ENCODE peak calls at places on chromosomes 1 and 21, in seven cellular contexts. S is stimulated activated CD8-positive, alpha-beta memory T cell treated with anti-CD3 and anti-CD28 coated beads, Interleukin-7, amount 100 ng/mL, for 1 hour; L is lower leg skin; M is amygdala; F is psoas muscle; Y is suprapubic skin; H is NCI-H2081. P is an unnamed sample.

GRCh38 chr21:29943885-29944284 is 4.1 kb upstream of the GRIK1 start:
- DNase-seq in S (no peak), Y (no peak), M (no peak), H (no peak), L (no peak), F (no peak), P (no peak)

GRCh38 chr21:35426484-35426883 is 377.4 kb upstream of the RUNX1 start:
- DNase-seq in Y (no peak), S (no peak), H (no peak), M (no peak), L (no peak), F (no peak), P (no peak)

GRCh38 chr1:231139125-231139649 is 22.7 kb upstream of the TRIM67 start:
- DNase-seq in F (no peak), S (no peak), L (no peak), M (no peak), Y (no peak), H (no peak), P (no peak)

GRCh38 chr1:64038965-64039926 is 164.2 kb upstream of the UBE2U start:
- DNase-seq in Y (peak; percentile 68), M (no peak), L (no peak), F (peak; percentile 62), H (no peak), S (no peak), P (peak; percentile 88)

GRCh38 chr1:23352096-23352695 is 8.1 kb upstream of the HNRNPR start:
- DNase-seq in L (no peak), F (no peak), Y (no peak), H (no peak), M (no peak), S (no peak), P (no peak)

GRCh38 chr1:179142889-179143299 is 61.0 kb downstream of the TOR3A start:
- DNase-seq in L (no peak), S (no peak), Y (no peak), H (no peak), M (no peak), F (no peak), P (peak; percentile 94)

GRCh38 chr1:86201321-86201720 is 44.7 kb upstream of the COL24A1 start:
- DNase-seq in S (no peak), M (no peak), L (no peak), H (no peak), F (no peak), Y (no peak), P (no peak)

GRCh38 chr1:7284839-7285435 is 486.2 kb upstream of the VAMP3 start:
- DNase-seq in M (no peak), S (no peak), F (no peak), Y (no peak), L (peak; percentile 18), H (no peak), P (no peak)

GRCh38 chr1:217605390-217605789 is 25.5 kb downstream of the GPATCH2 start:
- DNase-seq in L (no peak), M (no peak), S (no peak), F (no peak), Y (no peak), H (no peak), P (no peak)

GRCh38 chr1:53541761-53542550 is 82.8 kb downstream of the DMRTB1 start:
- DNase-seq in M (no peak), H (no peak), Y (peak; percentile 74), S (no peak), F (peak; percentile 52), L (peak; percentile 86), P (peak; percentile 67)

GRCh38 chr1:31671556-31672201 is 27.0 kb upstream of the PEF1 start:
- DNase-seq in M (no peak), Y (no peak), S (no peak), H (no peak), L (no peak), F (no peak), P (no peak)

GRCh38 chr1:172380441-172381244 is 39.8 kb upstream of the C1orf105 start:
- DNase-seq in M (no peak), H (no peak), F (no peak), S (no peak), L (no peak), Y (no peak), P (no peak)

GRCh38 chr1:234656981-234657651 is 47.1 kb upstream of the IRF2BP2 start:
- DNase-seq in L (peak; percentile 85), M (no peak), S (no peak), Y (no peak), F (no peak), H (no peak), P (peak; percentile 75)

GRCh38 chr1:36883315-36883949 is 150.9 kb downstream of the GRIK3 start:
- DNase-seq in S (no peak), F (no peak), H (no peak), Y (peak; percentile 21), M (no peak), L (peak; percentile 37), P (no peak)

GRCh38 chr1:6969106-6969505 is 183.9 kb downstream of the CAMTA1 start:
- DNase-seq in S (no peak), F (no peak), H (no peak), Y (no peak), M (no peak), L (no peak), P (no peak)

GRCh38 chr1:167093863-167094516 is at the start of gene STYXL2:
- DNase-seq in F (peak; percentile 84), M (no peak), H (no peak), S (no peak), Y (no peak), L (no peak), P (no peak)

GRCh38 chr1:14612281-14612680 is 13.8 kb downstream of the KAZN start:
- DNase-seq in H (no peak), Y (no peak), F (no peak), M (no peak), S (no peak), L (no peak), P (no peak)

GRCh38 chr1:216310776-216311175 is 112.5 kb downstream of the USH2A start:
- DNase-seq in S (no peak), H (peak; percentile 78), Y (no peak), L (no peak), F (no peak), M (no peak), P (peak; percentile 10)

GRCh38 chr21:32726742-32727477 is 903 bp downstream of the SYNJ1 start:
- DNase-seq in F (no peak), M (no peak), L (no peak), H (no peak), S (no peak), Y (no peak), P (no peak)

GRCh38 chr1:201628490-201628889 is 89.6 kb downstream of the NAV1 start:
- DNase-seq in H (peak; percentile 94), F (no peak), M (no peak), S (no peak), Y (no peak), L (no peak), P (no peak)

GRCh38 chr1:151510614-151510956 is 602 bp upstream of the CGN start:
- DNase-seq in S (no peak), Y (no peak), F (no peak), M (no peak), L (no peak), H (no peak), P (no peak)